ENCODE peak calls at places on chromosomes 16 and 17, in nine cellular contexts. One of them, this sample, is unnamed.
A peak's percentile ranks its signal among the peaks of the same experiment; 100 is the strongest.

GRCh38 chr16:47643610-47644009 is 182.5 kb downstream of the PHKB start:
- DNase-seq in PC-9: no peak
- DNase-seq in A549: no peak
- DNase-seq in neural progenitor cell: no peak
- DNase-seq in hepatocyte: no peak
- DNase-seq in SK-N-SH: no peak
- DNase-seq in IMR-90: no peak
- DNase-seq in OCI-LY7: no peak
- DNase-seq in GM12878: no peak
- DNase-seq in this sample: peak; percentile 11

GRCh38 chr17:82812058-82812457 is 27.8 kb downstream of the ZNF750 start:
- DNase-seq in PC-9: no peak
- DNase-seq in A549: no peak
- DNase-seq in neural progenitor cell: no peak
- DNase-seq in hepatocyte: no peak
- DNase-seq in SK-N-SH: no peak
- DNase-seq in IMR-90: no peak
- DNase-seq in OCI-LY7: no peak
- DNase-seq in GM12878: no peak
- DNase-seq in this sample: no peak

GRCh38 chr16:56337858-56338325 is 87.5 kb downstream of the AMFR start:
- DNase-seq in PC-9: no peak
- DNase-seq in A549: no peak
- DNase-seq in neural progenitor cell: no peak
- DNase-seq in hepatocyte: no peak
- DNase-seq in SK-N-SH: no peak
- DNase-seq in IMR-90: no peak
- DNase-seq in OCI-LY7: no peak
- DNase-seq in GM12878: no peak
- DNase-seq in this sample: no peak

GRCh38 chr17:63701477-63702222 is 1.7 kb upstream of the LIMD2 start:
- DNase-seq in PC-9: no peak
- DNase-seq in A549: no peak
- DNase-seq in neural progenitor cell: no peak
- DNase-seq in hepatocyte: no peak
- DNase-seq in SK-N-SH: no peak
- DNase-seq in IMR-90: no peak
- DNase-seq in OCI-LY7: peak; percentile 78
- DNase-seq in GM12878: no peak
- DNase-seq in this sample: no peak

GRCh38 chr17:1724869-1725641 is 551 bp downstream of the WDR81 start:
- DNase-seq in PC-9: no peak
- DNase-seq in A549: no peak
- DNase-seq in neural progenitor cell: peak; percentile 64
- DNase-seq in hepatocyte: no peak
- DNase-seq in SK-N-SH: peak; percentile 81
- DNase-seq in IMR-90: no peak
- DNase-seq in OCI-LY7: no peak
- DNase-seq in GM12878: no peak
- DNase-seq in this sample: no peak

GRCh38 chr17:77237232-77238008 is 96.7 kb downstream of the SEC14L1 start:
- DNase-seq in PC-9: no peak
- DNase-seq in A549: no peak
- DNase-seq in neural progenitor cell: no peak
- DNase-seq in hepatocyte: no peak
- DNase-seq in SK-N-SH: no peak
- DNase-seq in IMR-90: no peak
- DNase-seq in OCI-LY7: no peak
- DNase-seq in GM12878: no peak
- DNase-seq in this sample: no peak

GRCh38 chr17:40322417-40323315 is 13.7 kb downstream of the RARA start:
- DNase-seq in PC-9: peak; percentile 53
- DNase-seq in A549: peak; percentile 82
- DNase-seq in neural progenitor cell: no peak
- DNase-seq in hepatocyte: peak; percentile 67
- DNase-seq in SK-N-SH: peak; percentile 83
- DNase-seq in IMR-90: peak; percentile 81
- DNase-seq in OCI-LY7: peak; percentile 90
- DNase-seq in GM12878: peak; percentile 88
- DNase-seq in this sample: peak; percentile 71

GRCh38 chr17:882827-883585 is 96.6 kb downstream of the NXN start:
- DNase-seq in PC-9: no peak
- DNase-seq in A549: no peak
- DNase-seq in neural progenitor cell: peak; percentile 37
- DNase-seq in hepatocyte: peak; percentile 67
- DNase-seq in SK-N-SH: no peak
- DNase-seq in IMR-90: peak; percentile 66
- DNase-seq in OCI-LY7: no peak
- DNase-seq in GM12878: no peak
- DNase-seq in this sample: no peak

GRCh38 chr17:34527908-34528470 is 51.4 kb upstream of the TMEM132E start:
- DNase-seq in PC-9: no peak
- DNase-seq in A549: peak; percentile 14
- DNase-seq in neural progenitor cell: peak; percentile 63
- DNase-seq in hepatocyte: no peak
- DNase-seq in SK-N-SH: peak; percentile 22
- DNase-seq in IMR-90: no peak
- DNase-seq in OCI-LY7: peak; percentile 13
- DNase-seq in GM12878: no peak
- DNase-seq in this sample: no peak

GRCh38 chr16:90000733-90001427 is 18.4 kb downstream of the DBNDD1 start:
- DNase-seq in PC-9: no peak
- DNase-seq in A549: no peak
- DNase-seq in neural progenitor cell: no peak
- DNase-seq in hepatocyte: no peak
- DNase-seq in SK-N-SH: no peak
- DNase-seq in IMR-90: no peak
- DNase-seq in OCI-LY7: peak; percentile 27
- DNase-seq in GM12878: no peak
- DNase-seq in this sample: no peak

GRCh38 chr16:22380529-22380928 is 6.1 kb upstream of the CDR2 start:
- DNase-seq in PC-9: no peak
- DNase-seq in A549: no peak
- DNase-seq in neural progenitor cell: no peak
- DNase-seq in hepatocyte: no peak
- DNase-seq in SK-N-SH: no peak
- DNase-seq in IMR-90: peak; percentile 60
- DNase-seq in OCI-LY7: no peak
- DNase-seq in GM12878: no peak
- DNase-seq in this sample: no peak

GRCh38 chr17:7060165-7060890 is 16.4 kb upstream of the SLC16A11 start:
- DNase-seq in PC-9: peak; percentile 94
- DNase-seq in A549: peak; percentile 96
- DNase-seq in neural progenitor cell: no peak
- DNase-seq in hepatocyte: no peak
- DNase-seq in SK-N-SH: no peak
- DNase-seq in IMR-90: peak; percentile 69
- DNase-seq in OCI-LY7: no peak
- DNase-seq in GM12878: no peak
- DNase-seq in this sample: peak; percentile 93

GRCh38 chr17:18360518-18360917 is 2.8 kb downstream of the SHMT1 start:
- DNase-seq in PC-9: no peak
- DNase-seq in A549: no peak
- DNase-seq in neural progenitor cell: no peak
- DNase-seq in hepatocyte: no peak
- DNase-seq in SK-N-SH: no peak
- DNase-seq in IMR-90: no peak
- DNase-seq in OCI-LY7: no peak
- DNase-seq in GM12878: no peak
- DNase-seq in this sample: no peak

GRCh38 chr17:30942311-30943079 is 20.8 kb downstream of the ADAP2 start:
- DNase-seq in PC-9: no peak
- DNase-seq in A549: no peak
- DNase-seq in neural progenitor cell: no peak
- DNase-seq in hepatocyte: no peak
- DNase-seq in SK-N-SH: no peak
- DNase-seq in IMR-90: peak; percentile 62
- DNase-seq in OCI-LY7: no peak
- DNase-seq in GM12878: no peak
- DNase-seq in this sample: peak; percentile 48

GRCh38 chr17:19752216-19753048 is 4.3 kb upstream of the ALDH3A1 start:
- DNase-seq in PC-9: peak; percentile 85
- DNase-seq in A549: peak; percentile 88
- DNase-seq in neural progenitor cell: no peak
- DNase-seq in hepatocyte: no peak
- DNase-seq in SK-N-SH: no peak
- DNase-seq in IMR-90: no peak
- DNase-seq in OCI-LY7: no peak
- DNase-seq in GM12878: no peak
- DNase-seq in this sample: no peak

GRCh38 chr16:62088731-62089410 is 52.6 kb upstream of the CDH8 start:
- DNase-seq in PC-9: no peak
- DNase-seq in A549: no peak
- DNase-seq in neural progenitor cell: no peak
- DNase-seq in hepatocyte: no peak
- DNase-seq in SK-N-SH: no peak
- DNase-seq in IMR-90: no peak
- DNase-seq in OCI-LY7: no peak
- DNase-seq in GM12878: no peak
- DNase-seq in this sample: no peak

DNA sequence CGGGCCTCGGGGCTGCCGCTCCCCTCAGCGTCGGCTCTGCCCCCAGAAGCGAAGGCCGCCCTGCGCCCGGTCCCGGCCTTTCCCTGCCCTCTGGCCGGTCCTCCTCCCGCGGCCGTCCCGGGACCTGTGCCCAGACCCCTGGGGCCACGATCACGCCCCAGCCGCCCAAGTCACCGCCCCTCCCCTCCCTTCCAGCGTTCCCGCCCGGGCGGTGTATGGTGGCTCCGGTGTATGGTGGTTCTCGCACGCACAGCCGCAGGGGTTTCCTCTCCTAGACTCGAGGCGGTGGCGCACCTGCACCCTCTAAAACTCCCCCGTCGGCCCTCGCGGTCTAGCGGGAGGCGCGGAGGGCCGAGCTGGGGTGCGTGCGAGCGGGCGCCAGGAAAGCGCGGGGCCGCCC is 10.0 kb downstream of the TIGD7 start:
- DNase-seq in PC-9: no peak
- DNase-seq in A549: no peak
- DNase-seq in neural progenitor cell: no peak
- DNase-seq in hepatocyte: no peak
- DNase-seq in SK-N-SH: no peak
- DNase-seq in IMR-90: no peak
- DNase-seq in OCI-LY7: no peak
- DNase-seq in GM12878: no peak
- DNase-seq in this sample: no peak
- H3K9me3 ChIP-seq in PC-9: peaks cover 63% of the 10 kb centered on the region
- H3K9me3 ChIP-seq in A549: peaks cover 97% of the 10 kb centered on the region
- H3K9me3 ChIP-seq in neural progenitor cell: peaks cover 19% of the 10 kb centered on the region
- H3K9me3 ChIP-seq in hepatocyte: peaks cover 41% of the 10 kb centered on the region
- H3K9me3 ChIP-seq in SK-N-SH: peaks cover 3% of the 10 kb centered on the region
- H3K9me3 ChIP-seq in IMR-90: peaks cover 62% of the 10 kb centered on the region
- H3K9me3 ChIP-seq in OCI-LY7: no peaks in the 10 kb centered on the region
- H3K9me3 ChIP-seq in GM12878: peaks cover 32% of the 10 kb centered on the region
- H3K9me3 ChIP-seq in this sample: peaks cover 46% of the 10 kb centered on the region

GRCh38 chr16:724188-725040 is 1.8 kb downstream of the CCDC78 start:
- DNase-seq in PC-9: peak; percentile 32
- DNase-seq in A549: no peak
- DNase-seq in neural progenitor cell: no peak
- DNase-seq in hepatocyte: no peak
- DNase-seq in SK-N-SH: no peak
- DNase-seq in IMR-90: no peak
- DNase-seq in OCI-LY7: no peak
- DNase-seq in GM12878: no peak
- DNase-seq in this sample: no peak
- H3K4me2 ChIP-seq in PC-9: no peak overlapping the region
- H3K4me2 ChIP-seq in A549: no peak overlapping the region
- H3K4me2 ChIP-seq in neural progenitor cell: no peak overlapping the region
- H3K4me2 ChIP-seq in hepatocyte: no peak overlapping the region
- H3K4me2 ChIP-seq in SK-N-SH: no peak overlapping the region
- H3K4me2 ChIP-seq in IMR-90: no peak overlapping the region
- H3K4me2 ChIP-seq in OCI-LY7: peak overlapping the region; percentile 27
- H3K4me2 ChIP-seq in GM12878: no peak overlapping the region
- H3K4me2 ChIP-seq in this sample: no peak overlapping the region

DNA sequence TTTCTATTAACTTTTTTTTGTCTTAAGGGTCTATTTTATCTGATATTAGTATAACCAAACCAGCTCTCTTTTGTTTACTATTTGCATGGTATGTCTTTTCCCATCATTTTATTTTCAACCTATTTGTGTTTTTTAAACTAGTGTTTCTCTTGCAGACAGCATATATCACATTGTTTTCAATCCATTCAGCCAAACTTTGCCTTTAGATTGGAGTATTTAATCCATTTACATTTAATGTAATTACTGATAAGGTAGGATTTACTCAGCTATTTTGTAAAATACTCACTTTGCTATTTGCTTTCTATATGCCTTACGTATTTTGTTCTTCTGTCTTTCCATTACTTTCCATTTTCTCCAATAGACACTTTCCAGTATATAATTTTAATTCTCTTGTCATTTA is 108.0 kb upstream of the NACA2 start:
- DNase-seq in PC-9: no peak
- DNase-seq in A549: no peak
- DNase-seq in neural progenitor cell: no peak
- DNase-seq in hepatocyte: no peak
- DNase-seq in SK-N-SH: no peak
- DNase-seq in IMR-90: no peak
- DNase-seq in OCI-LY7: no peak
- DNase-seq in GM12878: no peak
- DNase-seq in this sample: no peak
- H3K9me3 ChIP-seq in PC-9: peaks cover 12% of the 10 kb centered on the region
- H3K9me3 ChIP-seq in A549: peaks cover 41% of the 10 kb centered on the region
- H3K9me3 ChIP-seq in neural progenitor cell: peaks cover 36% of the 10 kb centered on the region
- H3K9me3 ChIP-seq in hepatocyte: peaks cover 20% of the 10 kb centered on the region
- H3K9me3 ChIP-seq in SK-N-SH: peaks cover 32% of the 10 kb centered on the region
- H3K9me3 ChIP-seq in IMR-90: peaks cover 19% of the 10 kb centered on the region
- H3K9me3 ChIP-seq in OCI-LY7: peaks cover 34% of the 10 kb centered on the region
- H3K9me3 ChIP-seq in GM12878: peaks cover 5% of the 10 kb centered on the region
- H3K9me3 ChIP-seq in this sample: peaks cover 3% of the 10 kb centered on the region

DNA sequence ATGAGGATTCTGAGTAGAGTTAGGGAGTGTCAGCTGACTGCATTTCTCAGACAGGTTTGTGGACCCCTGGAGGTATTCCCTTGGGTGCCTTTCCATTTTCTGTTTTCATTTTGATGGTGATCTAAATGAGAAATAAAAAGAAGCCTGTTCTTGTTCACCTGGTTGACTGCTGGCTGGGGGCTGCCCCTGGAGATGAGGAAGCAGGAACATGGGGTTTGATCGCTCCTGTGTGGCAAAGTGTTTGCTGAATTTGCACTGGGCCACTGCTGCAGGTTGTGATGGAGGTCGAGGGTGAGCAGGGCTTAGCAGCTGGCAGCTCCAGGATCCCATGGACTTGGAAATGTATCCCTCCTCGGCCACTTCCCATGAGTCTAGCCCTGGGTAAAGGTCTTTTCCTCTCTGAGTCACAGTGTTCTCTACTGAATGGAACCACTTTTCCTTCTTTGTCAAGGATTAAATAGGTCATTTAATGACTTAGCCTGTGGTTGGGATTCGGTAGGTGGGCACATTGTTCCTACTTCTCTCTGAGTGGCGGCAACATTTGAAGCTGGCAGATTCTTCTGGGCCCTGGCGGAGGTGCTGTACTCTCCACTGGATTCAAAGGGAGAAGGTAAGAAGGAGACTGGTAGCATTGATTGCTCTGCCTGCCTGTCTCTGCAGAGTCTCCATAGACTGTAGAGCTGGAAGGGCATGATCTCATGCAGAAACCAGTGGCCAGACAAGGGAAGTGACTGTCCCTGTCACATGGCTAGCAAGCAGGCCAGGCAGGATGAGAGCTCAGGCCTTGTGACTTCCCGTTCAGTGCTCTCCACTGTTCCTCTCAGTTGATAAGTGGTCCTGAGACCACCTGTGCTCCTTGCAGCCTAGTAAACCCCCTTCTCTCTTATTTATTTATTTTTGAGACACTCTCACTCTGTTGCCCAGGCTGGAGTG is 17.9 kb downstream of the SNX29 start:
- DNase-seq in PC-9: no peak
- DNase-seq in A549: no peak
- DNase-seq in neural progenitor cell: peak; percentile 26
- DNase-seq in hepatocyte: no peak
- DNase-seq in SK-N-SH: no peak
- DNase-seq in IMR-90: peak; percentile 28
- DNase-seq in OCI-LY7: no peak
- DNase-seq in GM12878: no peak
- DNase-seq in this sample: no peak
- H3K4me2 ChIP-seq in PC-9: no peak overlapping the region
- H3K4me2 ChIP-seq in A549: no peak overlapping the region
- H3K4me2 ChIP-seq in neural progenitor cell: peak overlapping the region; percentile 22
- H3K4me2 ChIP-seq in hepatocyte: no peak overlapping the region
- H3K4me2 ChIP-seq in SK-N-SH: no peak overlapping the region
- H3K4me2 ChIP-seq in IMR-90: no peak overlapping the region
- H3K4me2 ChIP-seq in OCI-LY7: no peak overlapping the region
- H3K4me2 ChIP-seq in GM12878: peak overlapping the region; percentile 35
- H3K4me2 ChIP-seq in this sample: no peak overlapping the region